ENCODE peak calls at places on chromosome 19, in seven cellular contexts. F is fibroblast of mammary gland; T is brain microvascular endothelial cell; G is CD4-positive, alpha-beta T cell; Q is astrocyte; V is IMR-90; W is CD8-positive, alpha-beta T cell. K is an unnamed sample.
A peak's percentile ranks its signal among the peaks of the same experiment; 100 is the strongest.

GRCh38 chr19:37218592-37218935 is 550 bp downstream of the ZNF383 start:
- DNase-seq in V (peak; percentile 39), T (peak; percentile 24), F (peak; percentile 49), Q (peak; percentile 68), W (no peak), G (no peak), K (no peak)

GRCh38 chr19:6062274-6062673 is 48.0 kb downstream of the RFX2 start:
- DNase-seq in Q (peak; percentile 40), F (peak; percentile 60), T (no peak), G (no peak), W (peak; percentile 55), V (no peak), K (no peak)

GRCh38 chr19:47273313-47274070 is 1.2 kb upstream of the INAFM1 start:
- DNase-seq in F (peak; percentile 92), Q (peak; percentile 87), V (peak; percentile 90), W (peak; percentile 86), G (peak; percentile 86), T (peak; percentile 92), K (no peak)

GRCh38 chr19:6135367-6135766 is at the start of gene ACSBG2:
- DNase-seq in F (no peak), G (no peak), Q (no peak), V (no peak), W (no peak), T (no peak), K (no peak)

GRCh38 chr19:44548736-44549135 is 19.3 kb upstream of the CEACAM20 start:
- DNase-seq in F (peak; percentile 43), W (no peak), Q (peak; percentile 66), T (peak; percentile 34), V (peak; percentile 51), G (no peak), K (no peak)

GRCh38 chr19:29308977-29309520 is 96.1 kb upstream of the UQCRFS1 start:
- DNase-seq in W (no peak), V (no peak), T (no peak), F (no peak), Q (no peak), G (no peak), K (no peak)

GRCh38 chr19:50703915-50704548 is 15.6 kb downstream of the SHANK1 start:
- DNase-seq in V (no peak), G (no peak), W (no peak), Q (no peak), F (no peak), T (no peak), K (no peak)

GRCh38 chr19:6032827-6033226 is 54.9 kb upstream of the RANBP3 start:
- DNase-seq in Q (no peak), G (no peak), V (no peak), F (no peak), T (no peak), W (no peak), K (no peak)

GRCh38 chr19:45632468-45633196 is 6.6 kb downstream of the EML2 start:
- DNase-seq in V (peak; percentile 89), T (peak; percentile 70), G (no peak), W (peak; percentile 24), Q (peak; percentile 87), F (peak; percentile 84), K (peak; percentile 94)

GRCh38 chr19:7940841-7941240 is 2.6 kb downstream of the TIMM44 start:
- DNase-seq in F (no peak), G (no peak), V (no peak), Q (no peak), W (no peak), T (no peak), K (no peak)

GRCh38 chr19:19597809-19598306 is 20.6 kb downstream of the PBX4 start:
- DNase-seq in V (no peak), Q (no peak), T (no peak), G (peak; percentile 27), W (peak; percentile 53), F (no peak), K (no peak)

GRCh38 chr19:48726573-48726972 is 7.0 kb upstream of the MAMSTR start:
- DNase-seq in Q (no peak), W (no peak), T (no peak), G (no peak), V (no peak), F (no peak), K (no peak)

GRCh38 chr19:2309734-2310362 is 1.9 kb upstream of the LINGO3 start:
- DNase-seq in Q (peak; percentile 23), G (no peak), F (peak; percentile 61), V (peak; percentile 54), T (peak; percentile 18), W (no peak), K (no peak)

GRCh38 chr19:1860133-1860775 is 3.1 kb downstream of the KLF16 start:
- DNase-seq in W (peak; percentile 66), F (peak; percentile 75), Q (peak; percentile 63), G (peak; percentile 59), V (peak; percentile 81), T (peak; percentile 78), K (peak; percentile 69)

GRCh38 chr19:13102666-13103584 is at the start of gene LYL1:
- DNase-seq in V (no peak), Q (no peak), F (no peak), G (no peak), W (peak; percentile 28), T (no peak), K (no peak)

GRCh38 chr19:30824809-30825208 is 452.6 kb downstream of the ZNF536 start:
- DNase-seq in F (no peak), Q (no peak), G (no peak), V (no peak), T (no peak), W (no peak), K (no peak)

GRCh38 chr19:38551450-38551813 is 66.3 kb downstream of the MAP4K1 start:
- DNase-seq in T (no peak), G (no peak), W (no peak), Q (no peak), F (no peak), V (no peak), K (no peak)

GRCh38 chr19:15125232-15126067 is 18.2 kb downstream of the SYDE1 start:
- DNase-seq in T (peak; percentile 98), F (peak; percentile 96), Q (peak; percentile 91), G (peak; percentile 94), W (peak; percentile 98), V (peak; percentile 95), K (peak; percentile 93)
- TF ChIP-seq CTCF in T (no peak), F (no peak), Q (no peak), G (no peak), W (no peak), V (no peak), K (no peak)

GRCh38 chr19:9945319-9945966 is 9.1 kb upstream of the OLFM2 start:
- DNase-seq in Q (peak; percentile 99), F (peak; percentile 100), G (no peak), T (peak; percentile 98), V (peak; percentile 100), W (no peak), K (no peak)
- TF ChIP-seq CTCF in Q (peak; percentile 11), F (peak; percentile 34), G (no peak), T (peak; percentile 52), V (peak; percentile 46), W (no peak), K (no peak)

GRCh38 chr19:42023121-42023942 is 29.3 kb upstream of the ATP1A3 start:
- DNase-seq in T (peak; percentile 15), W (no peak), G (no peak), Q (no peak), F (peak; percentile 11), V (peak; percentile 8), K (no peak)
- TF ChIP-seq CTCF in T (peak; percentile 65), W (peak; percentile 15), G (no peak), Q (peak; percentile 15), F (peak; percentile 45), V (peak; percentile 29), K (peak; percentile 30)

GRCh38 chr19:10861118-10861651 is 10.2 kb upstream of the CARM1 start:
- DNase-seq in G (no peak), V (no peak), Q (no peak), W (peak; percentile 27), F (no peak), T (peak; percentile 45), K (no peak)

GRCh38 chr19:10866495-10866894 is 4.9 kb upstream of the CARM1 start:
- DNase-seq in V (no peak), W (no peak), G (no peak), T (no peak), F (no peak), Q (no peak), K (no peak)

GRCh38 chr19:10864538-10864899 is 6.8 kb upstream of the CARM1 start:
- DNase-seq in T (peak; percentile 67), G (peak; percentile 78), F (peak; percentile 71), W (peak; percentile 82), V (peak; percentile 68), Q (peak; percentile 32), K (peak; percentile 96)

GRCh38 chr19:10863107-10863700 is 8.1 kb upstream of the CARM1 start:
- DNase-seq in F (peak; percentile 72), V (no peak), G (no peak), T (peak; percentile 69), Q (peak; percentile 36), W (no peak), K (no peak)

GRCh38 chr19:10862561-10863106 is 8.7 kb upstream of the CARM1 start:
- DNase-seq in F (no peak), Q (no peak), V (no peak), T (no peak), G (no peak), W (no peak), K (no peak)
- TF ChIP-seq CTCF in F (no peak), Q (no peak), V (no peak), T (no peak), G (no peak), W (no peak), K (no peak)

DNA sequence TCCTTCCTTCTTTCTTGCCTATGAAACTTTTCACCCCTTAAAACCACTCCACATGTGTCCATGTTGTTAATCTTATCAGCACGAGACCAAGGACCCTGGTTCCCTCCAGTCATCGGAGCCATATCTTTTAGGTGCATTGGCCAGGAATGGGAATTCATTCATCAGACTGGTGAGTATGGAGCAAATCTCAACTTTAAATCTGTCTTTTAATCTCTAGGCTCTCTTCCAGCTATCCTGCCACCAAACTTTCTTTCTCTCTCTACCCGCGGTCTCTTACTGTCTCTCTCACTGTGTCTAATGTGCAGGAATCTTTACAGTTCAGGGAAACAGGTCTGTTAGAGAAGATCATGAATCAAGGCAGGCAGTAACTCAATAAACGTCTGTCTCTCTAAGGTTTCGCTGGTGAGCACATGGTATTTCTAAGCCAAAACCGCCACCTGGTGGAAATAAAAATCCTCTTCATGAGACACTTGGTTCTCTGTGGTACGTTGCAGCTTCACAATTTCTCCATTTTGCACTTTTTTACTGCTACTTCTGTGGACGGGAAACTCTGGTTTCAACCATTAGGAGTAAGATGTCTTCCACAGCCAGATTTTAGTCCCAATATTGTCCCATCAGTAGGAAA is 16.1 kb downstream of the LGALS16 start:
- DNase-seq in F (peak; percentile 50), Q (peak; percentile 8), W (peak; percentile 46), G (no peak), T (peak; percentile 48), V (peak; percentile 43), K (no peak)
- TF ChIP-seq CTCF in F (peak; percentile 50), Q (peak; percentile 42), W (peak; percentile 66), G (peak; percentile 69), T (peak; percentile 64), V (peak; percentile 56), K (peak; percentile 59)

DNA sequence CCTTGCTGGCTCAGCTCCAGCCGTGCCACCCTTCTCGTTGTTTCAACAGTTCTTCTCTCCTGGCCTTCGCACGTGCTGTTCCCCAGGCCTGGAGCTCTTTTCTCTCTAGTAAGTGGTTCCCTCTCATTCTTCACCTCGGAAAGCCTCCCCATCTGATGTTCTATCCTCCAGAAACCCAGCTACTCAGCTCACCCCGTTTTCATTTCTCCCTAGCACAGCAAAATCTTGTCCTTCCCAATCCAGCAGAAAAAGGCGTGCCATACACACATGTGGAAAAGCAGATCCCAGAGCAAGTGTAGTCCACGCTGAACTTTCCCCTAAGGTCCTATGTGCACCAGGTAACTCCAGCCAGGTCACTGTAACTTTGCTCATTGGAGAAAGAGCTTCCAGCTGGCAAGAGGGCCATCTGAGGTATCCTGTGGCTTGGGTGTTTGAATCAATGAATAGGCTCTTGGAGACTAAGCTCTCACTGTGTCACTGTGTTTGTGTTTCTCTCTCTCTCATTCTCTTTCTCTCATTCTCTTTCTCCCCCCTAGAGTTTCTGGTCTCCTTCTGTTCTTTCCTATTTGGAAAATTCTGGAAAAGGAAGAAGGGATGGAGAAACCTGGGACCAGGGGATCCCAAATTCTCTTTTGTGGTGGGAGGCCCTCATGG is 49.0 kb downstream of the COLGALT1 start:
- DNase-seq in F (no peak), V (no peak), G (no peak), Q (no peak), T (no peak), W (no peak), K (no peak)
- TF ChIP-seq CTCF in F (no peak), V (no peak), G (no peak), Q (no peak), T (no peak), W (no peak), K (no peak)

K was measured in D721Med.